ENCODE peak calls at places on chromosomes 1 and 21, in seven cellular contexts. A is amniotic stem cell, L is WTC11, S is hepatic stellate cell, E is ELF-1, N is iris pigment epithelial cell, M is hepatocyte. Z is an unnamed sample.

GRCh38 chr1:77322061-77322900 is 40.5 kb downstream of the AK5 start:
- DNase-seq in A (peak), L (no peak), S (peak), E (peak), N (peak), M (peak), Z (no peak)

GRCh38 chr21:32412162-32412997 is at the start of gene EVA1C:
- DNase-seq in A (no peak), L (peak), S (no peak), E (peak), N (peak), M (peak), Z (no peak)

GRCh38 chr1:9400425-9401079 is 107.9 kb downstream of the SPSB1 start:
- DNase-seq in A (no peak), L (no peak), S (no peak), E (peak), N (peak), M (no peak), Z (no peak)

GRCh38 chr1:116910379-116911165 is 856 bp downstream of the PTGFRN start:
- DNase-seq in A (peak), L (peak), S (no peak), E (peak), N (peak), M (peak), Z (peak)

GRCh38 chr21:14567557-14568279 is 21.6 kb upstream of the SAMSN1 start:
- DNase-seq in A (no peak), L (no peak), S (no peak), E (no peak), N (peak), M (no peak), Z (peak)

GRCh38 chr1:53182111-53182593 is 14.5 kb upstream of the CPT2 start:
- DNase-seq in A (peak), L (peak), S (peak), E (peak), N (peak), M (peak), Z (peak)

GRCh38 chr1:201766117-201766863 is 62.7 kb upstream of the IPO9 start:
- DNase-seq in A (peak), L (no peak), S (peak), E (no peak), N (peak), M (no peak), Z (no peak)

GRCh38 chr1:31936278-31936965 is 1.7 kb downstream of the PTP4A2 start:
- DNase-seq in A (no peak), L (no peak), S (no peak), E (no peak), N (peak), M (peak), Z (peak)

GRCh38 chr1:10765734-10766478 is 30.5 kb downstream of the CASZ1 start:
- DNase-seq in A (no peak), L (no peak), S (no peak), E (no peak), N (no peak), M (no peak), Z (no peak)

GRCh38 chr1:1543706-1544099 is 3.3 kb upstream of the TMEM240 start:
- DNase-seq in A (no peak), L (no peak), S (no peak), E (no peak), N (no peak), M (peak), Z (no peak)

GRCh38 chr21:39083377-39084008 is 99.8 kb downstream of the PSMG1 start:
- DNase-seq in A (no peak), L (no peak), S (no peak), E (no peak), N (peak), M (peak), Z (no peak)

GRCh38 chr1:1619917-1620361 is 4.6 kb downstream of the MIB2 start:
- DNase-seq in A (no peak), L (peak), S (no peak), E (peak), N (no peak), M (no peak), Z (no peak)